ENCODE peak calls at places on chromosome 13, in eight cellular contexts. One of them, this sample, is unnamed.

GRCh38 chr13:61136101-61136500 is 279.5 kb downstream of the PCDH20 start:
- DNase-seq in Right ventricle myocardium superior: no peak
- DNase-seq in NCI-H748 treated with DMSO at 0.1 percent for 48 hours: no peak
- DNase-seq in RCC 7860: no peak
- DNase-seq in GM13977: no peak
- DNase-seq in ACHN: no peak
- DNase-seq in stimulated activated CD8-positive, alpha-beta memory T cell treated with anti-CD3 and anti-CD28 coated beads, Interleukin-15, amount 100 ng/mL, for 1 hour: no peak
- DNase-seq in heart left ventricle: no peak
- DNase-seq in this sample: no peak

GRCh38 chr13:31209172-31209818 is 9.5 kb downstream of the B3GLCT start:
- DNase-seq in Right ventricle myocardium superior: peak; percentile 73
- DNase-seq in RCC 7860: no peak
- DNase-seq in NCI-H748 treated with DMSO at 0.1 percent for 48 hours: no peak
- DNase-seq in GM13977: no peak
- DNase-seq in ACHN: no peak
- DNase-seq in heart left ventricle: peak; percentile 66
- DNase-seq in stimulated activated CD8-positive, alpha-beta memory T cell treated with anti-CD3 and anti-CD28 coated beads, Interleukin-15, amount 100 ng/mL, for 1 hour: no peak
- DNase-seq in this sample: no peak

GRCh38 chr13:60617863-60618733 is 221.1 kb downstream of the TDRD3 start:
- DNase-seq in Right ventricle myocardium superior: no peak
- DNase-seq in GM13977: no peak
- DNase-seq in RCC 7860: no peak
- DNase-seq in NCI-H748 treated with DMSO at 0.1 percent for 48 hours: no peak
- DNase-seq in ACHN: peak; percentile 14
- DNase-seq in heart left ventricle: no peak
- DNase-seq in stimulated activated CD8-positive, alpha-beta memory T cell treated with anti-CD3 and anti-CD28 coated beads, Interleukin-15, amount 100 ng/mL, for 1 hour: no peak
- DNase-seq in this sample: no peak

GRCh38 chr13:40484101-40484800 is 182.2 kb downstream of the FOXO1 start:
- DNase-seq in heart left ventricle: no peak
- DNase-seq in RCC 7860: no peak
- DNase-seq in Right ventricle myocardium superior: no peak
- DNase-seq in GM13977: no peak
- DNase-seq in ACHN: no peak
- DNase-seq in NCI-H748 treated with DMSO at 0.1 percent for 48 hours: no peak
- DNase-seq in stimulated activated CD8-positive, alpha-beta memory T cell treated with anti-CD3 and anti-CD28 coated beads, Interleukin-15, amount 100 ng/mL, for 1 hour: no peak
- DNase-seq in this sample: no peak

GRCh38 chr13:94660695-94661324 is 51.5 kb downstream of the SOX21 start:
- DNase-seq in Right ventricle myocardium superior: no peak
- DNase-seq in NCI-H748 treated with DMSO at 0.1 percent for 48 hours: peak; percentile 73
- DNase-seq in heart left ventricle: no peak
- DNase-seq in ACHN: peak; percentile 17
- DNase-seq in stimulated activated CD8-positive, alpha-beta memory T cell treated with anti-CD3 and anti-CD28 coated beads, Interleukin-15, amount 100 ng/mL, for 1 hour: no peak
- DNase-seq in GM13977: peak; percentile 9
- DNase-seq in RCC 7860: no peak
- DNase-seq in this sample: no peak

GRCh38 chr13:26216042-26216441 is 6.1 kb downstream of the RNF6 start:
- DNase-seq in ACHN: no peak
- DNase-seq in Right ventricle myocardium superior: no peak
- DNase-seq in RCC 7860: no peak
- DNase-seq in GM13977: no peak
- DNase-seq in stimulated activated CD8-positive, alpha-beta memory T cell treated with anti-CD3 and anti-CD28 coated beads, Interleukin-15, amount 100 ng/mL, for 1 hour: no peak
- DNase-seq in heart left ventricle: no peak
- DNase-seq in NCI-H748 treated with DMSO at 0.1 percent for 48 hours: no peak
- DNase-seq in this sample: no peak

GRCh38 chr13:104057851-104058250 is 991.6 kb upstream of the SLC10A2 start:
- DNase-seq in stimulated activated CD8-positive, alpha-beta memory T cell treated with anti-CD3 and anti-CD28 coated beads, Interleukin-15, amount 100 ng/mL, for 1 hour: no peak
- DNase-seq in heart left ventricle: no peak
- DNase-seq in ACHN: no peak
- DNase-seq in Right ventricle myocardium superior: no peak
- DNase-seq in RCC 7860: no peak
- DNase-seq in NCI-H748 treated with DMSO at 0.1 percent for 48 hours: no peak
- DNase-seq in GM13977: no peak
- DNase-seq in this sample: no peak

GRCh38 chr13:75693227-75693626 is 57.1 kb downstream of the LMO7 start:
- DNase-seq in NCI-H748 treated with DMSO at 0.1 percent for 48 hours: no peak
- DNase-seq in ACHN: no peak
- DNase-seq in GM13977: no peak
- DNase-seq in Right ventricle myocardium superior: no peak
- DNase-seq in RCC 7860: no peak
- DNase-seq in stimulated activated CD8-positive, alpha-beta memory T cell treated with anti-CD3 and anti-CD28 coated beads, Interleukin-15, amount 100 ng/mL, for 1 hour: no peak
- DNase-seq in heart left ventricle: no peak
- DNase-seq in this sample: no peak

GRCh38 chr13:29081036-29081435 is 260.9 kb downstream of the MTUS2 start:
- DNase-seq in ACHN: no peak
- DNase-seq in Right ventricle myocardium superior: no peak
- DNase-seq in RCC 7860: no peak
- DNase-seq in NCI-H748 treated with DMSO at 0.1 percent for 48 hours: no peak
- DNase-seq in stimulated activated CD8-positive, alpha-beta memory T cell treated with anti-CD3 and anti-CD28 coated beads, Interleukin-15, amount 100 ng/mL, for 1 hour: no peak
- DNase-seq in GM13977: peak; percentile 35
- DNase-seq in heart left ventricle: no peak
- DNase-seq in this sample: peak; percentile 55

GRCh38 chr13:101248739-101249138 is 167.6 kb downstream of the NALCN start:
- DNase-seq in NCI-H748 treated with DMSO at 0.1 percent for 48 hours: no peak
- DNase-seq in stimulated activated CD8-positive, alpha-beta memory T cell treated with anti-CD3 and anti-CD28 coated beads, Interleukin-15, amount 100 ng/mL, for 1 hour: no peak
- DNase-seq in GM13977: no peak
- DNase-seq in Right ventricle myocardium superior: no peak
- DNase-seq in ACHN: no peak
- DNase-seq in RCC 7860: no peak
- DNase-seq in heart left ventricle: no peak
- DNase-seq in this sample: no peak

GRCh38 chr13:40673414-40673813 is 7.0 kb upstream of the FOXO1 start:
- DNase-seq in NCI-H748 treated with DMSO at 0.1 percent for 48 hours: no peak
- DNase-seq in Right ventricle myocardium superior: no peak
- DNase-seq in stimulated activated CD8-positive, alpha-beta memory T cell treated with anti-CD3 and anti-CD28 coated beads, Interleukin-15, amount 100 ng/mL, for 1 hour: no peak
- DNase-seq in RCC 7860: no peak
- DNase-seq in heart left ventricle: no peak
- DNase-seq in ACHN: no peak
- DNase-seq in GM13977: no peak
- DNase-seq in this sample: no peak

GRCh38 chr13:45603338-45603737 is 12.2 kb downstream of the ERICH6B start:
- DNase-seq in stimulated activated CD8-positive, alpha-beta memory T cell treated with anti-CD3 and anti-CD28 coated beads, Interleukin-15, amount 100 ng/mL, for 1 hour: no peak
- DNase-seq in heart left ventricle: no peak
- DNase-seq in ACHN: no peak
- DNase-seq in RCC 7860: no peak
- DNase-seq in GM13977: no peak
- DNase-seq in Right ventricle myocardium superior: no peak
- DNase-seq in NCI-H748 treated with DMSO at 0.1 percent for 48 hours: no peak
- DNase-seq in this sample: no peak

GRCh38 chr13:102289606-102290005 is 112.2 kb downstream of the FGF14 start:
- DNase-seq in heart left ventricle: no peak
- DNase-seq in Right ventricle myocardium superior: no peak
- DNase-seq in RCC 7860: no peak
- DNase-seq in stimulated activated CD8-positive, alpha-beta memory T cell treated with anti-CD3 and anti-CD28 coated beads, Interleukin-15, amount 100 ng/mL, for 1 hour: no peak
- DNase-seq in NCI-H748 treated with DMSO at 0.1 percent for 48 hours: no peak
- DNase-seq in ACHN: no peak
- DNase-seq in GM13977: no peak
- DNase-seq in this sample: no peak

GRCh38 chr13:99558570-99559180 is 57.4 kb downstream of the TM9SF2 start:
- DNase-seq in stimulated activated CD8-positive, alpha-beta memory T cell treated with anti-CD3 and anti-CD28 coated beads, Interleukin-15, amount 100 ng/mL, for 1 hour: no peak
- DNase-seq in heart left ventricle: no peak
- DNase-seq in NCI-H748 treated with DMSO at 0.1 percent for 48 hours: no peak
- DNase-seq in RCC 7860: no peak
- DNase-seq in Right ventricle myocardium superior: no peak
- DNase-seq in ACHN: no peak
- DNase-seq in GM13977: no peak
- DNase-seq in this sample: no peak

GRCh38 chr13:96426160-96426559 is 336.3 kb downstream of the HS6ST3 start:
- DNase-seq in heart left ventricle: no peak
- DNase-seq in Right ventricle myocardium superior: no peak
- DNase-seq in NCI-H748 treated with DMSO at 0.1 percent for 48 hours: peak; percentile 88
- DNase-seq in stimulated activated CD8-positive, alpha-beta memory T cell treated with anti-CD3 and anti-CD28 coated beads, Interleukin-15, amount 100 ng/mL, for 1 hour: no peak
- DNase-seq in GM13977: no peak
- DNase-seq in RCC 7860: no peak
- DNase-seq in ACHN: no peak
- DNase-seq in this sample: no peak

GRCh38 chr13:25911020-25911419 is 140.8 kb downstream of the SHISA2 start:
- DNase-seq in stimulated activated CD8-positive, alpha-beta memory T cell treated with anti-CD3 and anti-CD28 coated beads, Interleukin-15, amount 100 ng/mL, for 1 hour: no peak
- DNase-seq in GM13977: no peak
- DNase-seq in Right ventricle myocardium superior: no peak
- DNase-seq in RCC 7860: no peak
- DNase-seq in ACHN: no peak
- DNase-seq in heart left ventricle: no peak
- DNase-seq in NCI-H748 treated with DMSO at 0.1 percent for 48 hours: peak; percentile 99
- DNase-seq in this sample: no peak

GRCh38 chr13:110499621-110500281 is 61.8 kb downstream of the RAB20 start:
- DNase-seq in ACHN: no peak
- DNase-seq in NCI-H748 treated with DMSO at 0.1 percent for 48 hours: peak; percentile 95
- DNase-seq in GM13977: no peak
- DNase-seq in RCC 7860: peak; percentile 66
- DNase-seq in stimulated activated CD8-positive, alpha-beta memory T cell treated with anti-CD3 and anti-CD28 coated beads, Interleukin-15, amount 100 ng/mL, for 1 hour: no peak
- DNase-seq in Right ventricle myocardium superior: no peak
- DNase-seq in heart left ventricle: no peak
- DNase-seq in this sample: no peak

GRCh38 chr13:47546265-47546962 is 454.7 kb downstream of the SUCLA2 start:
- DNase-seq in Right ventricle myocardium superior: no peak
- DNase-seq in NCI-H748 treated with DMSO at 0.1 percent for 48 hours: no peak
- DNase-seq in heart left ventricle: no peak
- DNase-seq in stimulated activated CD8-positive, alpha-beta memory T cell treated with anti-CD3 and anti-CD28 coated beads, Interleukin-15, amount 100 ng/mL, for 1 hour: no peak
- DNase-seq in RCC 7860: no peak
- DNase-seq in GM13977: no peak
- DNase-seq in ACHN: no peak
- DNase-seq in this sample: no peak

GRCh38 chr13:111492341-111492945 is 172.0 kb downstream of the TEX29 start:
- DNase-seq in ACHN: no peak
- DNase-seq in heart left ventricle: no peak
- DNase-seq in RCC 7860: no peak
- DNase-seq in GM13977: no peak
- DNase-seq in Right ventricle myocardium superior: no peak
- DNase-seq in stimulated activated CD8-positive, alpha-beta memory T cell treated with anti-CD3 and anti-CD28 coated beads, Interleukin-15, amount 100 ng/mL, for 1 hour: no peak
- DNase-seq in NCI-H748 treated with DMSO at 0.1 percent for 48 hours: no peak
- DNase-seq in this sample: no peak

This sample was measured in GM10248.